ENCODE peak calls at places on chromosomes 2 and 18, in five cellular contexts. X, A, I, R and P are unnamed samples.

GRCh38 chr2:222871291-222871690 is 10.5 kb downstream of the ACSL3 start:
- DNase-seq in X (no peak), A (no peak), I (no peak), R (no peak), P (no peak)

GRCh38 chr2:63861220-63861822 is 19.6 kb downstream of the UGP2 start:
- DNase-seq in X (peak), A (peak), I (peak), R (peak), P (no peak)

GRCh38 chr2:108257757-108258331 is 18.1 kb downstream of the SULT1C3 start:
- DNase-seq in X (no peak), A (no peak), I (no peak), R (no peak), P (no peak)

GRCh38 chr2:200618590-200619021 is 32.8 kb downstream of the AOX1 start:
- DNase-seq in X (no peak), A (peak), I (no peak), R (peak), P (peak)

GRCh38 chr2:170816499-170817246 is at the start of gene GAD1:
- DNase-seq in X (peak), A (peak), I (no peak), R (no peak), P (no peak)

GRCh38 chr2:5932556-5933469 is 240.6 kb downstream of the SOX11 start:
- DNase-seq in X (no peak), A (no peak), I (no peak), R (no peak), P (no peak)

GRCh38 chr2:43084699-43085091 is 141.7 kb downstream of the ZFP36L2 start:
- DNase-seq in X (peak), A (peak), I (no peak), R (peak), P (no peak)

GRCh38 chr2:118202707-118203303 is 114.5 kb downstream of the INSIG2 start:
- DNase-seq in X (peak), A (peak), I (no peak), R (peak), P (no peak)

GRCh38 chr2:11354363-11355154 is 10.1 kb upstream of the ROCK2 start:
- DNase-seq in X (no peak), A (no peak), I (no peak), R (no peak), P (no peak)

GRCh38 chr2:204538179-204539009 is 6.9 kb upstream of the PARD3B start:
- DNase-seq in X (no peak), A (peak), I (no peak), R (no peak), P (peak)

GRCh38 chr2:216302981-216303676 is 69.2 kb downstream of the MARCHF4 start:
- DNase-seq in X (no peak), A (peak), I (no peak), R (no peak), P (no peak)

GRCh38 chr2:183248866-183249567 is 124.8 kb downstream of the NUP35 start:
- DNase-seq in X (no peak), A (peak), I (no peak), R (peak), P (no peak)

GRCh38 chr2:37011126-37011525 is 44.8 kb upstream of the STRN start:
- DNase-seq in X (no peak), A (no peak), I (no peak), R (no peak), P (no peak)

GRCh38 chr2:120566331-120567035 is 169.2 kb upstream of the GLI2 start:
- DNase-seq in X (peak), A (peak), I (peak), R (peak), P (no peak)

GRCh38 chr2:176140520-176141317 is 10.6 kb upstream of the HOXD4 start:
- DNase-seq in X (peak), A (peak), I (peak), R (no peak), P (no peak)

GRCh38 chr2:120344214-120344990 is 1.5 kb upstream of the INHBB start:
- DNase-seq in X (peak), A (no peak), I (no peak), R (no peak), P (no peak)

GRCh38 chr2:45220227-45220626 is 211.0 kb upstream of the SIX2 start:
- DNase-seq in X (peak), A (no peak), I (no peak), R (no peak), P (no peak)

GRCh38 chr2:233404227-233404626 is 49.9 kb downstream of the DGKD start:
- DNase-seq in X (no peak), A (peak), I (no peak), R (no peak), P (no peak)

GRCh38 chr2:113851640-113852039 is 38.2 kb upstream of the ACTR3 start:
- DNase-seq in X (no peak), A (peak), I (no peak), R (no peak), P (no peak)

GRCh38 chr2:95346236-95346737 is 49.1 kb downstream of the KCNIP3 start:
- DNase-seq in X (peak), A (peak), I (no peak), R (no peak), P (no peak)

GRCh38 chr18:34120294-34120693 is 104.4 kb downstream of the NOL4 start:
- DNase-seq in X (no peak), A (no peak), I (no peak), R (peak), P (no peak)

GRCh38 chr2:46225150-46225480 is 72.1 kb upstream of the EPAS1 start:
- DNase-seq in X (no peak), A (no peak), I (no peak), R (no peak), P (no peak)

GRCh38 chr2:48105848-48106247 is 199.6 kb upstream of the FBXO11 start:
- DNase-seq in X (no peak), A (no peak), I (no peak), R (no peak), P (no peak)

GRCh38 chr2:127597046-127597983 is 48.6 kb upstream of the GPR17 start:
- DNase-seq in X (no peak), A (no peak), I (no peak), R (no peak), P (no peak)

GRCh38 chr2:68388772-68389171 is 23.7 kb downstream of the PLEK start:
- DNase-seq in X (no peak), A (no peak), I (no peak), R (no peak), P (no peak)

GRCh38 chr2:190655113-190655512 is 6.2 kb downstream of the NAB1 start:
- DNase-seq in X (no peak), A (no peak), I (no peak), R (no peak), P (no peak)

GRCh38 chr18:49546719-49547273 is 15.1 kb upstream of the LIPG start:
- DNase-seq in X (no peak), A (no peak), I (no peak), R (no peak), P (no peak)

GRCh38 chr18:44792456-44793080 is 111.9 kb downstream of the SETBP1 start:
- DNase-seq in X (no peak), A (no peak), I (no peak), R (no peak), P (no peak)

DNA sequence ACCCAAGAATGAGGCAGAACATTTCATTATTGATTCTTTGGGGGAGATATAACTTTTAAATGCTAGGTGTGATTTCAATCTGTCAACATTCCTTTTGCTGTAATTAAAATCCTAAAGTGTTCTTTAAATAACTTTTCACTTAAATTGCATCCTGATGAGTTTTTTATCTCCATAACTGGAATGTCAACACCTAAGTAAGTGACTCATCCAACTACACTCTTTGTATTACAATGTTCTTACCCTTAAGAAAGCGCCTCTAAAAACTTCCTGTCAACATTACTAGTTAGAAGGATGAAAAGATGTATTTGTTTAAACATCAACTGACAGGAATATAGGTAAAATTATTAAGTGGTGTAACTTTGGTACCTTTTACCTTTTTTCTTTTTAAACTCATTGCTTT is 1657.0 kb downstream of the LRP1B start:
- DNase-seq in X (no peak), A (no peak), I (no peak), R (no peak), P (no peak)
- TF ChIP-seq CTCF in X (no peak), A (no peak), I (no peak), R (no peak), P (no peak)

DNA sequence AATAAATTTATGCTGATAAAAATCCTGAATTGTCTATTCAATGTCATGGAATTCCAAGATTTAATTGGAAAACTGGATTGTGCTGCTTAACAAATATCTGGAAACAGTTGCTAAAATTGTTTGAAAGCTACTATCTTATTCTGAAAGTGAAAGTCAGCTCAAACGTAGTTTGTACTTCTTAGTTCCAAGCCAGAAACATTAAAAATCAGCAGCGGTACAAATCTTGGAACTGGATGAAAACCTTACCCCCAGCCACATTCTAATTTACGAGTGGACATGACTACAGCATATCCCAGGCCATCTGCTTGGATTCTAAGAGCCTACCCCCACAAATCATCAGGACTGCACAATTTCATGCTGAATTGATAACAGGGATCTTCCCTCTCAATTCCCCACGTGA is 158.6 kb upstream of the NCKAP5 start:
- DNase-seq in X (no peak), A (peak), I (no peak), R (no peak), P (no peak)
- H3K4me3 ChIP-seq in X (peak), A (peak), I (no peak), R (no peak), P (peak)

GRCh38 chr2:23826079-23826478 is 100.8 kb downstream of the ATAD2B start:
- DNase-seq in X (no peak), A (no peak), I (no peak), R (no peak), P (no peak)

GRCh38 chr2:23826771-23827170 is 100.2 kb downstream of the ATAD2B start:
- DNase-seq in X (no peak), A (no peak), I (no peak), R (no peak), P (no peak)

GRCh38 chr2:23828256-23828980 is 98.5 kb downstream of the ATAD2B start:
- DNase-seq in X (no peak), A (peak), I (no peak), R (no peak), P (no peak)

GRCh38 chr2:23824777-23825212 is 102.1 kb downstream of the ATAD2B start:
- DNase-seq in X (no peak), A (peak), I (no peak), R (peak), P (no peak)

DNA sequence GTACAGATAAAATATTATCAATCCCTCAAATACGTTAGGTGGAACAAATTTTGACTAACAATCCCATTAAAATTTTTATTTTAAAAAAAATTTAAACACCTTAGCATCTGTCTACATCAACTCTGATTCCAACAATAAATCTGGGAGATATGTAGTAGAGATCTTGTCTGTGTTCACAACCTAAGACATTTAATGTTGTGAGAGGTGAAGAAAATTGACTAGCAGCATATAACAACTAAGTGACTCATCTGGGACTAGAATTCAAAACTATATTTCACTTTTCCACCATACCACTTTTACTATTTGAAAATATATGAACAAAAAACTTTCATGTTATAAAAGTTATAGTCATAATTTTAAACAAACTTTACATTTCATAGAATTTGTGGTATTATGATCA is 97.9 kb downstream of the ATAD2B start:
- DNase-seq in X (no peak), A (peak), I (no peak), R (no peak), P (no peak)
- TF ChIP-seq CTCF in X (no peak), A (no peak), I (no peak), R (no peak), P (no peak)

GRCh38 chr18:8912348-8913057 is 190.0 kb upstream of the NDUFV2 start:
- DNase-seq in X (no peak), A (no peak), I (no peak), R (no peak), P (no peak)

GRCh38 chr18:8908792-8909510 is 193.5 kb upstream of the NDUFV2 start:
- DNase-seq in X (no peak), A (no peak), I (no peak), R (no peak), P (no peak)

GRCh38 chr18:8910843-8911242 is 191.7 kb upstream of the NDUFV2 start:
- DNase-seq in X (no peak), A (no peak), I (no peak), R (no peak), P (no peak)

GRCh38 chr18:8910186-8910585 is 192.3 kb upstream of the NDUFV2 start:
- DNase-seq in X (no peak), A (no peak), I (no peak), R (no peak), P (no peak)

GRCh38 chr18:8911408-8912340 is 190.8 kb upstream of the NDUFV2 start:
- DNase-seq in X (no peak), A (no peak), I (no peak), R (no peak), P (no peak)
- H3K4me3 ChIP-seq in X (no peak), A (no peak), I (no peak), R (no peak), P (no peak)

GRCh38 chr18:7020995-7021777 is 96.4 kb downstream of the LAMA1 start:
- DNase-seq in X (no peak), A (no peak), I (no peak), R (no peak), P (no peak)
- TF ChIP-seq CTCF in X (no peak), A (no peak), I (no peak), R (no peak), P (no peak)

DNA sequence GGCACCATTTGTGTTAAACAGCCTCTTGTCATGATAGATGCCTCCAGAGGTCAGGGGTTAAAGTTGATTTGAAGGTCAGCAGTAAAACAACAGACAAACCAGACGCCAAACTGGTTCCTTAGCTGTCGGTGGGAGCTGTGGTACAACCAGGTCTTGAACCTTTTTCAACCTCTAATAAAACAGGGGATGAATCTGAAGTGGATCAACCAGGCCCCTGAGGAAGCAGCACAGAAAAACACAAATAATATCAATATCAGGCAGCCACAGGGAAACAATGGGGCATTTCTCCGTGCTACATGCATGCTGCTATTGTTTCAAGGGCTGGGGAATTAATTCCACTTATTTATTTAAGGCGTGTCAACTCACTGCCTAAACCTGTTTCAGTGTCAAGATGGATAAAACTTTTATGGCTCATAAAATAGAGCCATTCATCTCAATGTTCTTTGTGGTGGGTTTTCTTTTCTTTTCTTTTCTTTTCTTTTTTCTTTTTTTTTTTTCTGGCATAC is 265.3 kb downstream of the MEIS1 start:
- DNase-seq in X (no peak), A (peak), I (no peak), R (no peak), P (no peak)
- H3K4me3 ChIP-seq in X (no peak), A (no peak), I (no peak), R (no peak), P (no peak)